ENCODE peak calls at places on chromosome 14, in five cellular contexts. R is aorta, Y is AG04450, W is IMR-90, B is non-pigmented ciliary epithelial cell. S is an unnamed sample.

GRCh38 chr14:73170686-73171085 is 34.4 kb downstream of the PSEN1 start:
- DNase-seq in R (no peak), Y (no peak), W (no peak), B (no peak), S (no peak)

GRCh38 chr14:24665440-24665991 is 31.5 kb upstream of the GZMB start:
- DNase-seq in R (no peak), Y (no peak), W (no peak), B (no peak), S (no peak)

GRCh38 chr14:99127651-99128167 is 144.3 kb downstream of the BCL11B start:
- DNase-seq in R (peak), Y (no peak), W (no peak), B (no peak), S (no peak)

GRCh38 chr14:82626156-82627055 is 1092.8 kb upstream of the SEL1L start:
- DNase-seq in R (no peak), Y (no peak), W (no peak), B (no peak), S (no peak)

GRCh38 chr14:63343878-63344277 is 25.1 kb upstream of the GPHB5 start:
- DNase-seq in R (no peak), Y (no peak), W (peak), B (peak), S (no peak)

GRCh38 chr14:37063467-37064240 is 108.8 kb downstream of the SLC25A21 start:
- DNase-seq in R (no peak), Y (no peak), W (no peak), B (no peak), S (no peak)

GRCh38 chr14:70234066-70234950 is 45.6 kb upstream of the SLC8A3 start:
- DNase-seq in R (no peak), Y (no peak), W (no peak), B (no peak), S (no peak)

GRCh38 chr14:92973265-92973797 is 50.4 kb downstream of the CHGA start:
- DNase-seq in R (peak), Y (no peak), W (peak), B (no peak), S (peak)

GRCh38 chr14:84298738-84299137 is 1231.2 kb upstream of the FLRT2 start:
- DNase-seq in R (no peak), Y (no peak), W (no peak), B (no peak), S (no peak)

GRCh38 chr14:34237098-34237497 is 224.9 kb downstream of the SPTSSA start:
- DNase-seq in R (no peak), Y (no peak), W (no peak), B (no peak), S (no peak)

GRCh38 chr14:104105822-104106470 is 20.4 kb downstream of the ASPG start:
- DNase-seq in R (no peak), Y (no peak), W (no peak), B (no peak), S (no peak)

GRCh38 chr14:100416921-100417451 is 93.8 kb downstream of the SLC25A47 start:
- DNase-seq in R (no peak), Y (peak), W (peak), B (no peak), S (no peak)

GRCh38 chr14:92696356-92696755 is 52.1 kb downstream of the LGMN start:
- DNase-seq in R (no peak), Y (no peak), W (no peak), B (no peak), S (no peak)

GRCh38 chr14:75246546-75247285 is 31.9 kb upstream of the FOS start:
- DNase-seq in R (no peak), Y (no peak), W (no peak), B (no peak), S (no peak)

GRCh38 chr14:103103461-103104388 is 9.2 kb downstream of the EXOC3L4 start:
- DNase-seq in R (peak), Y (no peak), W (peak), B (no peak), S (no peak)

GRCh38 chr14:34368115-34368970 is 93.7 kb downstream of the SPTSSA start:
- DNase-seq in R (no peak), Y (no peak), W (peak), B (no peak), S (no peak)

GRCh38 chr14:88437659-88438058 is 52.2 kb downstream of the SPATA7 start:
- DNase-seq in R (no peak), Y (no peak), W (no peak), B (no peak), S (no peak)

GRCh38 chr14:73787760-73788508 is 63.7 kb upstream of the PTGR2 start:
- DNase-seq in R (peak), Y (no peak), W (peak), B (no peak), S (no peak)